ENCODE peak calls at places on chromosomes 1 and 21, in four cellular contexts. E is transverse colon, X is ovary, S is GM12878. K is an unnamed sample. For H3K36me3, the result is how much of the 10 kb centered on the place peaks cover.

GRCh38 chr1:204319462-204319861 is 40.3 kb downstream of the PLEKHA6 start:
- DNase-seq in E (peak), X (no peak), S (no peak), K (no peak)

GRCh38 chr1:151130837-151131586 is 15.4 kb downstream of the SEMA6C start:
- DNase-seq in E (peak), X (peak), S (peak), K (peak)

GRCh38 chr1:59077739-59078503 is 219.0 kb upstream of the FGGY start:
- DNase-seq in E (no peak), X (no peak), S (no peak), K (no peak)

GRCh38 chr1:112743174-112744018 is 28.3 kb upstream of the PPM1J start:
- DNase-seq in E (no peak), X (no peak), S (no peak), K (no peak)

GRCh38 chr21:35102488-35103407 is 53.6 kb upstream of the RUNX1 start:
- DNase-seq in E (peak), X (no peak), S (no peak), K (no peak)

GRCh38 chr1:117216718-117217117 is 6.0 kb upstream of the VTCN1 start:
- DNase-seq in E (no peak), X (no peak), S (no peak), K (no peak)

GRCh38 chr1:94240822-94241221 is 3.4 kb upstream of the ARHGAP29 start:
- DNase-seq in E (no peak), X (no peak), S (no peak), K (no peak)

GRCh38 chr1:245458234-245458633 is 303.4 kb downstream of the KIF26B start:
- DNase-seq in E (no peak), X (no peak), S (no peak), K (no peak)

GRCh38 chr1:234977891-234978396 is 150.7 kb downstream of the TOMM20 start:
- DNase-seq in E (no peak), X (no peak), S (no peak), K (no peak)

GRCh38 chr1:36825226-36825625 is 209.1 kb downstream of the GRIK3 start:
- DNase-seq in E (no peak), X (no peak), S (no peak), K (no peak)

GRCh38 chr1:27863552-27863943 is 8.8 kb upstream of the THEMIS2 start:
- DNase-seq in E (no peak), X (no peak), S (no peak), K (no peak)

GRCh38 chr1:220908757-220909156 is 29.5 kb downstream of the HLX start:
- DNase-seq in E (no peak), X (no peak), S (no peak), K (no peak)

GRCh38 chr1:3518256-3518655 is 63.8 kb downstream of the ARHGEF16 start:
- DNase-seq in E (no peak), X (no peak), S (no peak), K (no peak)

GRCh38 chr1:234604726-234605492 is 5.1 kb downstream of the IRF2BP2 start:
- DNase-seq in E (no peak), X (no peak), S (no peak), K (no peak)

GRCh38 chr1:108050134-108050533 is 85.2 kb upstream of the VAV3 start:
- DNase-seq in E (no peak), X (no peak), S (no peak), K (peak)

GRCh38 chr1:67646145-67647035 is 38.6 kb upstream of the GADD45A start:
- DNase-seq in E (no peak), X (peak), S (no peak), K (no peak)

GRCh38 chr1:112872551-112872962 is 83.4 kb downstream of the SLC16A1 start:
- DNase-seq in E (no peak), X (no peak), S (no peak), K (no peak)

GRCh38 chr1:228408041-228408868 is 1.6 kb upstream of the TRIM11 start:
- DNase-seq in E (no peak), X (no peak), S (no peak), K (no peak)

GRCh38 chr1:45266151-45266801 is 59.9 kb upstream of the ZSWIM5 start:
- DNase-seq in E (peak), X (peak), S (no peak), K (peak)

GRCh38 chr1:204087893-204088528 is 15.1 kb downstream of the SOX13 start:
- DNase-seq in E (peak), X (peak), S (no peak), K (no peak)

GRCh38 chr1:173628888-173629287 is 6.2 kb upstream of the TEX50 start:
- DNase-seq in E (no peak), X (no peak), S (no peak), K (no peak)

GRCh38 chr21:44773291-44773932 is 28.2 kb downstream of the UBE2G2 start:
- DNase-seq in E (no peak), X (no peak), S (no peak), K (no peak)
- H3K36me3 ChIP-seq in E (under half), X (under half), S (under half), K (under half)

DNA sequence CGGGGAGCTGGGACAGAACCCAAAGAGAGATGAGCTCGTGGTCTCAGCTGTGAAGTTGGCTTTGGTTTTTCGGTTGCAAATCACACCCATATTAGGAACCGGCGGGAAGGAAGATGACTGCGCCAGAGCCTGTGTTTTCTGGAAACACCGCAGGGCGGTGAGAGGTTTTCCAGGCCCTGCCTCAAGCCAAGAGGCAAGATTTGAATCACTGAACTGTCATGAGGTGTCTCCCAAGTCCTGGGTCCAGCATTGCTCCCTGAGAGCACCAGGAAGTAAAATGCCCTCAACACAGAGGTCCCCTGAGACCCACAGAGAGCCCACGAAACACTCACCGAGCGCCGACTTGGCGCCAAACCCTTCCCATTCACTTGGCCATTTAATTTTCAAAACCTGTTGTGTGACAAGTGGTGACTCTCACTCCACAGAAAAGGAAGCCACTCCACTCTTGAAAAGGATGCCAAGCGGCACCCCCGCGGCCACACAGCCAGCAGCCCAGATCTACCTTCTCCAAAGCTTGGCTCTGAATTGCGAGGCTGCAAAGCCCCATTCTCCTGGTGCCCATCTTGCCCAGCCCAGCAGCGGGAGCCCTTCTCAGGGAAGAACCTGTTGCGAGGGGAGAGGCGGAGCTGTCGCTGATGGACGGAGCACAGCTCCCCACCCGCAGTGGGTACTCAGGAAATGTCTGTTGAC is 99.0 kb upstream of the RUNX3 start:
- DNase-seq in E (peak), X (no peak), S (no peak), K (no peak)
- H3K27ac ChIP-seq in E (peak), X (no peak), S (peak), K (no peak)

DNA sequence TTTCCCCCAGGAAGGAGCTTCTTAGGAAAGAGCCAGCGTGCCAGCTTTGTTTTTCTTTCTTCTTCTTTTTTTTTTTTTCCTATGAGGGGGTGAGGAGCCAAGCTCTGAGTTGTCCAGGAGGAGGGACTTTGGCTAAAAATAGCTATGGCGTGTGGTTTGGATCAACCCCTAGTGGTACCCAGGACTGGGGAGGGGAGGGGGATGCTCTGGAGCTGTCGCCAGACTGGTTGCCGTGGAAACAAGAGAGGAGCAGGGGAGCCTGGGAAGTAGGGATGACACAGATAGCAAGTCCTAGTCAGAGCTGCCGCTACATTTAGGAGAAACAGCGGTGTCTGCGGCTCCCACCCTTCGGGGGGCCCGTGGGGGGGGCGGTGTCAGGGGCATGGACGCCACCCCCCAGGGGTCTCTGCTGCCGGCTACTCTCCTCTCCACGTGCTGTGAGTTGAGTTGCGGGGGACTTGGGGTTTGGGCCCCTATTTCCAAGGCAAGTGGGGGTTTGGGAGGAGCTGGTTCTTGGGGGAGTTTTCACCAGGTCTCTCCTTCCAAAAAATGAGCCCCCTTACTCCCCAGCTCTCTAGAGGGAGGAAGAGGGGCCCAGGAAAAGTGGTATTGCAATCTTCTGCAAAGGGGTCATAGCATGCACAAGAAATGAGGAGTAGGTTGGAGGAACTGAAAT is at the start of gene KCNJ9:
- DNase-seq in E (no peak), X (no peak), S (no peak), K (no peak)
- TF ChIP-seq EP300 in E (no peak), X (no peak), S (no peak), K (no peak)

GRCh38 chr1:1758692-1759455 is 19.4 kb downstream of the NADK start:
- DNase-seq in E (peak), X (no peak), S (no peak), K (peak)
- H3K36me3 ChIP-seq in E (under half), X (under half), S (under half), K (half or more)

GRCh38 chr1:156399355-156400125 is 30.5 kb downstream of the RHBG start:
- DNase-seq in E (no peak), X (no peak), S (no peak), K (no peak)

GRCh38 chr1:156400191-156400920 is 31.3 kb downstream of the RHBG start:
- DNase-seq in E (no peak), X (no peak), S (no peak), K (no peak)

GRCh38 chr1:156401175-156401574 is 32.2 kb downstream of the RHBG start:
- DNase-seq in E (no peak), X (no peak), S (no peak), K (no peak)

GRCh38 chr1:156401681-156402081 is 32.7 kb downstream of the RHBG start:
- DNase-seq in E (no peak), X (no peak), S (no peak), K (no peak)

DNA sequence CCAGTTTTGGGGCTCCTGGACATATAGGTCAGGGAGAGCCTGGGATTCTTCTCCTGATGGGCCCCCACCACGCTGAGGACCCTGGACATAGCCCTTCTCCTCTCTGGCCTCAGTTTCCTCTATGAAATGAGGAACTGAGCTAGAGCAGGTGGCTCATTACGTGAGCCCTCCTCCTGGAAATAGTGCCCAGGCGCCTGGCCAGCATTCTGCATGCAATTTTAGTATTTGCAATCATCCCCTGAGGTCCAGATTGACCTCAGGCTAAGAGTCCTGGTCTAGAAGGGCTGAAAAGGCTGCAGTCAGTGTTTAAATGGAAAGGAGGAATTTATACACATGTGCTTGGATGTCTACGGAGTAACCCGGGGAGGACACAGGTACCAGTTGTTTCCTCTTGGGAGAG is 33.6 kb downstream of the RHBG start:
- DNase-seq in E (no peak), X (no peak), S (no peak), K (no peak)
- H3K27ac ChIP-seq in E (no peak), X (no peak), S (no peak), K (no peak)

GRCh38 chr1:20473894-20474293 is 12.1 kb downstream of the CAMK2N1 start:
- DNase-seq in E (no peak), X (no peak), S (no peak), K (no peak)

GRCh38 chr1:20472121-20472520 is 13.9 kb downstream of the CAMK2N1 start:
- DNase-seq in E (no peak), X (no peak), S (no peak), K (no peak)

GRCh38 chr1:20475002-20475401 is 11.0 kb downstream of the CAMK2N1 start:
- DNase-seq in E (peak), X (no peak), S (no peak), K (no peak)

GRCh38 chr1:20474333-20474975 is 11.6 kb downstream of the CAMK2N1 start:
- DNase-seq in E (no peak), X (no peak), S (no peak), K (no peak)

GRCh38 chr1:20472860-20473711 is 12.9 kb downstream of the CAMK2N1 start:
- DNase-seq in E (peak), X (peak), S (peak), K (no peak)
- TF ChIP-seq EP300 in E (no peak), X (no peak), S (no peak), K (no peak)

GRCh38 chr1:35406103-35406502 is 137.6 kb downstream of the ZMYM4 start:
- DNase-seq in E (no peak), X (no peak), S (no peak), K (no peak)
- H3K36me3 ChIP-seq in E (under half), X (under half), S (under half), K (under half)

K was measured in tibial nerve.